ENCODE peak calls at places on chromosomes 1 and 21, in four cellular contexts. I is HuH-7.5, K is MG63, M is cardiac muscle cell. J is an unnamed sample.

GRCh38 chr21:34023691-34024381 is 49.5 kb upstream of the MRPS6 start:
- DNase-seq in M (no peak), K (no peak), I (no peak), J (no peak)

GRCh38 chr1:201488817-201489581 is 17.9 kb downstream of the CSRP1 start:
- DNase-seq in I (no peak), M (no peak), K (peak; percentile 97), J (peak; percentile 98)

GRCh38 chr1:180930687-180931086 is 18.0 kb downstream of the KIAA1614 start:
- DNase-seq in K (no peak), I (no peak), M (no peak), J (no peak)

GRCh38 chr1:171563675-171564074 is 58.4 kb upstream of the MYOCOS start:
- DNase-seq in M (no peak), K (no peak), I (no peak), J (peak; percentile 31)

GRCh38 chr1:223444411-223444810 is 51.2 kb downstream of the CCDC185 start:
- DNase-seq in K (no peak), M (no peak), I (peak; percentile 55), J (no peak)

GRCh38 chr1:45306319-45306718 is 20.4 kb upstream of the HPDL start:
- DNase-seq in I (no peak), M (no peak), K (no peak), J (peak; percentile 67)

GRCh38 chr1:151391079-151391563 is 8.3 kb upstream of the PSMB4 start:
- DNase-seq in I (no peak), M (no peak), K (no peak), J (no peak)

GRCh38 chr21:44484498-44485253 is 29.4 kb downstream of the LRRC3 start:
- DNase-seq in I (no peak), M (no peak), K (no peak), J (no peak)

GRCh38 chr1:228989992-228990827 is 254.9 kb downstream of the RHOU start:
- DNase-seq in K (peak; percentile 76), I (no peak), M (no peak), J (no peak)

GRCh38 chr1:30668546-30669327 is 54.6 kb downstream of the MATN1 start:
- DNase-seq in K (no peak), M (no peak), I (no peak), J (peak; percentile 79)

GRCh38 chr1:3078421-3078820 is 9.4 kb downstream of the PRDM16 start:
- DNase-seq in K (no peak), I (no peak), M (no peak), J (no peak)

J was measured in GM23248.